ENCODE peak calls at places on chromosome 7, in four cellular contexts. I, U, H and R are unnamed samples.
A peak's percentile ranks its signal among the peaks of the same experiment; 100 is the strongest.

GRCh38 chr7:98733036-98733435 is 116.0 kb downstream of the NPTX2 start:
- DNase-seq in I (peak; percentile 71), U (peak; percentile 54), H (peak; percentile 90), R (no peak)

GRCh38 chr7:91872069-91872468 is 8.4 kb downstream of the MTERF1 start:
- DNase-seq in I (no peak), U (no peak), H (no peak), R (no peak)

GRCh38 chr7:127582361-127582760 is 3.0 kb downstream of the GCC1 start:
- DNase-seq in I (no peak), U (peak; percentile 70), H (no peak), R (no peak)

GRCh38 chr7:9945882-9946281 is 1027.8 kb upstream of the PHF14 start:
- DNase-seq in I (no peak), U (no peak), H (no peak), R (no peak)

GRCh38 chr7:102318482-102318971 is 31.9 kb downstream of the SH2B2 start:
- DNase-seq in I (peak; percentile 55), U (no peak), H (peak; percentile 37), R (no peak)

GRCh38 chr7:43164757-43165156 is 52.3 kb downstream of the HECW1 start:
- DNase-seq in I (peak; percentile 62), U (no peak), H (no peak), R (no peak)

GRCh38 chr7:73879977-73880681 is 19.2 kb downstream of the TMEM270 start:
- DNase-seq in I (no peak), U (peak; percentile 74), H (no peak), R (no peak)

GRCh38 chr7:137003071-137003470 is 134.6 kb downstream of the CHRM2 start:
- DNase-seq in I (no peak), U (no peak), H (no peak), R (no peak)

GRCh38 chr7:89623018-89623672 is 531.1 kb upstream of the STEAP1 start:
- DNase-seq in I (peak; percentile 1), U (peak; percentile 41), H (no peak), R (no peak)

GRCh38 chr7:134211817-134212216 is 84.7 kb downstream of the LRGUK start:
- DNase-seq in I (no peak), U (no peak), H (peak; percentile 25), R (no peak)

GRCh38 chr7:155323001-155323638 is 25.4 kb downstream of the INSIG1 start:
- DNase-seq in I (no peak), U (no peak), H (no peak), R (no peak)
- TF ChIP-seq PHF8 in I (no peak), U (no peak), H (no peak), R (no peak)

GRCh38 chr7:129933627-129934026 is 19.1 kb downstream of the UBE2H start:
- DNase-seq in I (no peak), U (no peak), H (no peak), R (no peak)
- TF ChIP-seq PHF8 in I (no peak), U (no peak), H (no peak), R (no peak)

GRCh38 chr7:30159698-30160143 is 24.9 kb downstream of the MTURN start:
- DNase-seq in I (no peak), U (peak; percentile 47), H (no peak), R (no peak)

GRCh38 chr7:30160329-30160728 is 25.5 kb downstream of the MTURN start:
- DNase-seq in I (no peak), U (no peak), H (no peak), R (no peak)

GRCh38 chr7:30157217-30157616 is 22.4 kb downstream of the MTURN start:
- DNase-seq in I (no peak), U (no peak), H (no peak), R (no peak)

GRCh38 chr7:30162133-30162532 is 27.3 kb downstream of the MTURN start:
- DNase-seq in I (no peak), U (no peak), H (no peak), R (no peak)

DNA sequence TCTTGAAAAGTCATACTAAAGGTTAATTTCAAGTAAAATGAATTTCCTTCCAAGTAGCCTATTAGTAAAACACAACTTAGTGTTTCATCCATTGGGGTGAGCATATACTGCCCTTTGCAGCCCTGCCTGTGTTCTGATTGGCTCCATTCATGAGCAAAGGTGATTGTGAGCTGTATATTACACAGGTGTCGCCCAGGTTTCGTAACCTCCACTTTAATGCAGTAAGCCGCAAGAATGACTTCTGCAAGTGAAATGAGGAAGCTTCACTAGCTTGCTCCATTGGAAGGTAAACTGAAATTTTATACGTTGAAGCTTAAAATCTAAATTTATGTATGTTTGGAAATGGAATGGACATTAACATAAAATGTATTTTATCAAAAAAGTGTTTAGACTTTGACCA is 24.4 kb downstream of the MTURN start:
- DNase-seq in I (no peak), U (no peak), H (no peak), R (no peak)
- TF ChIP-seq PHF8 in I (no peak), U (no peak), H (no peak), R (no peak)

GRCh38 chr7:70637726-70638125 is 494.2 kb upstream of the GALNT17 start:
- DNase-seq in I (no peak), U (no peak), H (no peak), R (no peak)
- TF ChIP-seq PHF8 in I (no peak), U (no peak), H (no peak), R (no peak)

GRCh38 chr7:155223503-155223902 is 74.2 kb upstream of the INSIG1 start:
- DNase-seq in I (no peak), U (no peak), H (no peak), R (no peak)

GRCh38 chr7:155221547-155221946 is 76.1 kb upstream of the INSIG1 start:
- DNase-seq in I (no peak), U (no peak), H (no peak), R (no peak)

GRCh38 chr7:155223021-155223420 is 74.7 kb upstream of the INSIG1 start:
- DNase-seq in I (no peak), U (no peak), H (no peak), R (no peak)

GRCh38 chr7:155222046-155222445 is 75.6 kb upstream of the INSIG1 start:
- DNase-seq in I (no peak), U (no peak), H (no peak), R (no peak)

DNA sequence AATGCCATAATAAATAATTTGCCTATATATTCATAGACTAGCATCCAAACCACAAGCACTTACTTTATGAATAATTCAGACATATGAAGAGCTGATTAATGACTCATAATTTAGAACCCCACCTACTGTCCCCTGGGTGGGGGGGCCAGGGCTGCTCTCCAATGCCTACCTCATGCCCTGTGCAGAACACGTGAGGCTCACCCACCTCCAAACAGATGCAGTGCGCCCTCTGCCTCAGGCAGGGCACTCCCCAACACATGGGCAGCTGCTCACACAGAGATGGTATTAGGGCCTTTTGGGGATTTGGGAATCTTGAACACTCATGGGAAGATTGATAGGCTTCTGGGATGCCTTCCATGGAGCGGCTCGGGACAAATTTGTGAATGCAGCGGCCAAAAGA is 75.1 kb upstream of the INSIG1 start:
- DNase-seq in I (no peak), U (no peak), H (no peak), R (no peak)
- TF ChIP-seq PHF8 in I (no peak), U (no peak), H (no peak), R (no peak)

GRCh38 chr7:30564243-30564892 is 30.3 kb upstream of the GARS1 start:
- DNase-seq in I (peak; percentile 64), U (peak; percentile 75), H (peak; percentile 81), R (peak; percentile 90)

GRCh38 chr7:30561389-30561788 is 33.3 kb upstream of the GARS1 start:
- DNase-seq in I (no peak), U (no peak), H (no peak), R (no peak)

GRCh38 chr7:30562498-30562897 is 32.2 kb upstream of the GARS1 start:
- DNase-seq in I (no peak), U (no peak), H (no peak), R (no peak)

GRCh38 chr7:30562909-30563308 is 31.8 kb upstream of the GARS1 start:
- DNase-seq in I (no peak), U (no peak), H (no peak), R (no peak)

DNA sequence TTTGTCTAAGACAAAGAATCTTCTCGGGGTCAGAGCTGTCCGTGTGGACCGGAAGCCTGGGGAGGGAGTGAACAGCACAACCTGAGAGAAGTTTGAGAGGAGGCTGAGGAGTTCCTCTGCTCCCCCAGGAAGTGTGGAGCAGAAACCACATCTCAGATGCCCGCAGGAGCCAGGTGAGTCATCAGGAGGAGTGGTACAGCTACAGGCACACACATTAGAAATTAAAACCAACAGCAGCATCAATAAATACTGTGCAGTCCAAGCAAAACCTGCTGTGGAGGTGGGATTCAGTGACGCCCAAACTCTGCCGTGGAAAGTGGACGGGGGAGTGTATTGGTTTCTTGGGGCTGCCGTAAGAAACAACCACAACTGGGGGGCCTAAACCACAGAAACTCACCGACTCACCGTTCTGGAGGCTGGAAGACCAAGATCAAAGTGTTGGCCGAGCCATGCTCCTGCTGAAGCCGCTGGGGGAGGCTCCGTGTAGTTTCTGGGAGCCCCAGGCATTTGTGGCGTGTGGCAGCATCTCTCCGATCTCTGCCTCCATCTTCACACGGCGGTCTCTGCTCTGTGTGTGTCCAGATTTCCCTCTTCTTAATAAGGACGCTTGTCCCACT is 31.2 kb upstream of the GARS1 start:
- DNase-seq in I (no peak), U (no peak), H (no peak), R (no peak)
- TF ChIP-seq PHF8 in I (no peak), U (no peak), H (no peak), R (no peak)

GRCh38 chr7:94567396-94567795 is 57.8 kb downstream of the CASD1 start:
- DNase-seq in I (no peak), U (no peak), H (no peak), R (no peak)
- TF ChIP-seq PHF8 in I (no peak), U (no peak), H (no peak), R (no peak)

GRCh38 chr7:154854836-154855235 is 148.1 kb downstream of the PAXIP1 start:
- DNase-seq in I (no peak), U (no peak), H (no peak), R (no peak)

GRCh38 chr7:154853063-154853726 is 149.7 kb downstream of the PAXIP1 start:
- DNase-seq in I (no peak), U (no peak), H (no peak), R (no peak)

GRCh38 chr7:154853727-154854095 is 149.2 kb downstream of the PAXIP1 start:
- DNase-seq in I (no peak), U (no peak), H (no peak), R (no peak)

GRCh38 chr7:154855366-154855765 is 147.6 kb downstream of the PAXIP1 start:
- DNase-seq in I (no peak), U (no peak), H (no peak), R (no peak)

GRCh38 chr7:154852205-154852604 is 150.7 kb downstream of the PAXIP1 start:
- DNase-seq in I (no peak), U (no peak), H (no peak), R (no peak)
- TF ChIP-seq PHF8 in I (no peak), U (no peak), H (no peak), R (no peak)

DNA sequence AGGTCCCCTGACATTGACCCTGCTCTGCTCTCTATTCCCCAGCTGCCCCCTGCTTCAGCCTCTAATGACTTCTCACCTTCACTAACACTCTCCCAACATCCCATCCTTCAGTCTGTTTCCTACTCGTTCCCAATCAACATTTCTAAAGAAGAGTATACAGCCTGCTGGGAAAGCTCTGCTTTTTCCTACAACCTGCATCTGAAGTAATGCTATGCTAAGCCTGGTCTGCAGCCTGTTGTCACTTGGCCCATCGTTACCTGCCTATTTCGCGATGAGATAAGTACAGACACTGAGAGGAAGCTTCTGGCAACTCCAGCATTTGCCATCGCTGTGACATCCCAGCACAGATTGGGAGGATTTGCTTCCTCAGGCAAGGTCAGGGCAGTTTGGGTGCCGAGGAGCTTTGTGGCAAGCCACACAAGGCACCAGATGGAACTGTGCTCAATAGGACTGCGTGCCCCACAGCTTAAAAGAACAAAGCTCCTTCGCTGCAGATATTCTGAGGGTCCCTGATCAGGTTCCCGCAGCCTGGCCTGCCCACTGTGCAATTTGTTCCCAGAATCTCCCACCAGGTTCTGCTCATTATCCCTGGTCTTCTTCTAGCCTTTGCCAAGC is 51.4 kb downstream of the PKD1L1 start:
- DNase-seq in I (no peak), U (no peak), H (no peak), R (no peak)
- TF ChIP-seq PHF8 in I (no peak), U (no peak), H (no peak), R (no peak)